ENCODE peak calls at places on chromosomes 5 and 9, in four cellular contexts. B, I, G and H are unnamed samples.

GRCh38 chr9:86990276-86990675 is 43.0 kb upstream of the GAS1 start:
- DNase-seq in B (no peak), I (no peak), G (no peak), H (no peak)

GRCh38 chr9:114098021-114098659 is 952 bp downstream of the KIF12 start:
- DNase-seq in B (peak; percentile 75), I (no peak), G (no peak), H (peak; percentile 71)

GRCh38 chr5:165504716-165505115 is 1999.3 kb downstream of the MAT2B start:
- DNase-seq in B (no peak), I (no peak), G (no peak), H (no peak)

GRCh38 chr5:10034008-10034407 is 215.7 kb downstream of the ATPSCKMT start:
- DNase-seq in B (no peak), I (no peak), G (no peak), H (peak; percentile 6)

GRCh38 chr9:91558879-91559278 is 135.2 kb upstream of the NFIL3 start:
- DNase-seq in B (no peak), I (no peak), G (no peak), H (no peak)

GRCh38 chr5:176490291-176490690 is 42.1 kb downstream of the FAF2 start:
- DNase-seq in B (peak; percentile 65), I (no peak), G (no peak), H (no peak)

GRCh38 chr5:74638776-74639537 is 1.6 kb downstream of the ENC1 start:
- DNase-seq in B (no peak), I (no peak), G (peak; percentile 79), H (no peak)

GRCh38 chr9:98241357-98242104 is 13.9 kb downstream of the TBC1D2 start:
- DNase-seq in B (no peak), I (no peak), G (no peak), H (peak; percentile 28)

GRCh38 chr9:3490957-3491356 is 34.8 kb downstream of the RFX3 start:
- DNase-seq in B (no peak), I (no peak), G (no peak), H (no peak)

GRCh38 chr5:9681706-9682105 is 51.6 kb upstream of the TAS2R1 start:
- DNase-seq in B (no peak), I (no peak), G (no peak), H (no peak)

GRCh38 chr5:172149073-172149472 is 39.0 kb downstream of the STK10 start:
- DNase-seq in B (no peak), I (no peak), G (no peak), H (peak; percentile 4)

GRCh38 chr9:121892706-121893105 is 200.4 kb downstream of the TTLL11 start:
- DNase-seq in B (no peak), I (no peak), G (no peak), H (no peak)

GRCh38 chr5:100840364-100840763 is 62.7 kb downstream of the ST8SIA4 start:
- DNase-seq in B (peak; percentile 55), I (no peak), G (peak; percentile 81), H (no peak)

GRCh38 chr5:38448553-38449350 is 107.7 kb downstream of the LIFR start:
- DNase-seq in B (no peak), I (no peak), G (no peak), H (no peak)

GRCh38 chr5:38446029-38446522 is 110.4 kb downstream of the LIFR start:
- DNase-seq in B (no peak), I (no peak), G (no peak), H (no peak)

GRCh38 chr5:38447786-38448185 is 108.7 kb downstream of the LIFR start:
- DNase-seq in B (no peak), I (no peak), G (no peak), H (no peak)

GRCh38 chr5:38443390-38443789 is 113.1 kb downstream of the LIFR start:
- DNase-seq in B (no peak), I (peak; percentile 16), G (no peak), H (no peak)

GRCh38 chr5:38445374-38446028 is 110.9 kb downstream of the LIFR start:
- DNase-seq in B (no peak), I (no peak), G (no peak), H (no peak)
- TF ChIP-seq POLR2AphosphoS2 in B (no peak), I (no peak), G (no peak), H (no peak)

DNA sequence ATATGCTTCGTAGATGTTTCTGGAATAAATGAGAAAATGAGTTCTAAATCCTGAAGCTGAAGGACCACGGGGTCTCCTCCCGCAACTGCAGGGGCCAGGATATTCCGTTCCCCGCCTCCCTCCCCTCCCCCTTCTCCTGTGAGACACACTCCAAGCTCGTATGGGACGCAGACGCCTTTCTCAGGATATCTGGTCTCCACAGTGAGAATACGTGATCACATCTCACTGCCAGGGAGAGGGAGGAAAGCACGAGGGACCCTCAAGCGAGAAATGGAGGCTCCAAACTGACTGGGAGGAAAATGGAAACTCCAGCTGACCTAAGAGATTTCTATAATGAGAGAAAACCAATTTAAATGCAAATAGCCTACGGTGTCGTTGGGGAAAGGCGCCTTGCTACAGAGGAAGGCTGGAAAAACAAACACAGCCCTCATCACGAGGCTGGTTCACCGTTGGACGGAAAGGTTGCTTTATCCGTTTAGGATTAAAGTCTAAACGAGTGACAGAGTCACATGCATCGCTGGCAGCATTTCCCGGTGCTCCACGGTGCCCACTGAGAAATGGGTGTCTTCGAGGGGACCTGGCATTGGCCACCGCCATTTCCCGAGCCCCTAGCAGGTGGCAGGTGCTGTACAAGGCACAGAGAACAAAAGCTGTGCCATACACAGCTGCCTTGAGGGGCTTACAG is 116.9 kb upstream of the CPEB4 start:
- DNase-seq in B (no peak), I (no peak), G (no peak), H (no peak)
- TF ChIP-seq POLR2AphosphoS2 in B (no peak), I (no peak), G (no peak), H (no peak)

GRCh38 chr5:123830575-123830974 is 318.6 kb downstream of the CSNK1G3 start:
- DNase-seq in B (no peak), I (no peak), G (no peak), H (no peak)

GRCh38 chr5:123827811-123828210 is 315.8 kb downstream of the CSNK1G3 start:
- DNase-seq in B (no peak), I (no peak), G (no peak), H (no peak)
- TF ChIP-seq POLR2AphosphoS2 in B (no peak), I (no peak), G (no peak), H (no peak)

GRCh38 chr5:64213568-64213967 is 47.9 kb downstream of the RNF180 start:
- DNase-seq in B (no peak), I (no peak), G (no peak), H (no peak)

GRCh38 chr5:64206653-64207052 is 41.0 kb downstream of the RNF180 start:
- DNase-seq in B (no peak), I (no peak), G (no peak), H (no peak)

GRCh38 chr5:64210866-64211265 is 45.2 kb downstream of the RNF180 start:
- DNase-seq in B (no peak), I (no peak), G (no peak), H (no peak)

GRCh38 chr5:64209353-64209752 is 43.7 kb downstream of the RNF180 start:
- DNase-seq in B (no peak), I (no peak), G (no peak), H (no peak)

DNA sequence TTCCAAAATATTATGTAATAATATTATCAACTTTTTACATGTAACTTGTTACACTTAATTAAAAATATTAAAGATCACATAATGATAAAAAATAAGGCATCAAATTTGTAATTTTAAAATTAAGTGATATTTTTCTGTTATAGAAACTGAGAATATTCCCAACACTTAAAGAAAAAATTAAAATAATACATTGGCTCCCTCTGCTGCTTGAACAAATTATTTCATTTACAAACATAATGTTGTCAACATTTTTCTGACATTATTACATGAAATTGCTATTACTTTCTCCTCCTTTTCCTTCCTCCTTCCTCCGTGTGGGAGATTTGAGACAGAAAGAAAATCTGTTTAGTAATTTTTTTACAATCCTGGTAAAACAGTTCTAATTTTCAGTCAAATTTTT is 42.3 kb downstream of the RNF180 start:
- DNase-seq in B (peak; percentile 14), I (peak; percentile 8), G (no peak), H (no peak)
- TF ChIP-seq POLR2AphosphoS2 in B (no peak), I (no peak), G (no peak), H (no peak)